ENCODE peak calls at places on chromosomes 6 and 20, in seven cellular contexts. R is omental fat pad; A is ACHN; F is myocyte; L is mucosa of descending colon; Y is stimulated activated CD4-positive, alpha-beta T cell treated with anti-CD3 and anti-CD28 coated beads, Interleukin-1b, Interleukin-23, amount 100 ng/mL, for 4 hours; O is H54. X is an unnamed sample.

GRCh38 chr6:9461161-9461560 is 953.7 kb downstream of the TFAP2A start:
- DNase-seq in R (no peak), A (no peak), F (no peak), L (no peak), Y (no peak), O (no peak), X (no peak)

GRCh38 chr20:58081842-58082241 is 146.6 kb downstream of the ANKRD60 start:
- DNase-seq in R (no peak), A (no peak), F (peak; percentile 72), L (no peak), Y (no peak), O (peak; percentile 43), X (no peak)

GRCh38 chr20:36676701-36677421 is 30.9 kb upstream of the SLA2 start:
- DNase-seq in R (no peak), A (peak; percentile 2), F (no peak), L (no peak), Y (no peak), O (no peak), X (no peak)

GRCh38 chr6:10521104-10521808 is at the start of gene GCNT2:
- DNase-seq in R (no peak), A (peak; percentile 75), F (no peak), L (no peak), Y (no peak), O (no peak), X (no peak)

GRCh38 chr6:27575594-27576361 is 102.9 kb upstream of the ZNF184 start:
- DNase-seq in R (no peak), A (no peak), F (no peak), L (no peak), Y (no peak), O (no peak), X (no peak)

GRCh38 chr6:18990313-18990978 is 603.3 kb downstream of the RNF144B start:
- DNase-seq in R (peak; percentile 24), A (peak; percentile 52), F (peak; percentile 39), L (peak; percentile 79), Y (peak; percentile 5), O (peak; percentile 15), X (peak; percentile 7)

GRCh38 chr6:108115598-108116058 is 41.1 kb upstream of the OSTM1 start:
- DNase-seq in R (no peak), A (peak; percentile 71), F (peak; percentile 34), L (peak; percentile 69), Y (no peak), O (no peak), X (no peak)

GRCh38 chr6:90294989-90295853 is 1.4 kb downstream of the BACH2 start:
- DNase-seq in R (no peak), A (peak; percentile 10), F (no peak), L (peak; percentile 31), Y (peak; percentile 70), O (no peak), X (peak; percentile 72)

GRCh38 chr6:27617700-27618689 is 145.1 kb upstream of the ZNF184 start:
- DNase-seq in R (no peak), A (peak; percentile 76), F (peak; percentile 57), L (no peak), Y (no peak), O (no peak), X (no peak)

GRCh38 chr20:32961956-32962517 is 42.2 kb downstream of the SUN5 start:
- DNase-seq in R (no peak), A (no peak), F (no peak), L (no peak), Y (no peak), O (no peak), X (no peak)

GRCh38 chr20:17320456-17320855 is 93.6 kb downstream of the PCSK2 start:
- DNase-seq in R (no peak), A (no peak), F (no peak), L (no peak), Y (no peak), O (no peak), X (no peak)

GRCh38 chr20:57988828-57989227 is 239.6 kb downstream of the ANKRD60 start:
- DNase-seq in R (no peak), A (no peak), F (no peak), L (no peak), Y (no peak), O (no peak), X (no peak)

GRCh38 chr6:156336096-156336495 is 441.1 kb upstream of the ARID1B start:
- DNase-seq in R (no peak), A (no peak), F (no peak), L (no peak), Y (no peak), O (no peak), X (no peak)

GRCh38 chr6:39731565-39731964 is 6.4 kb upstream of the KIF6 start:
- DNase-seq in R (no peak), A (peak; percentile 8), F (no peak), L (no peak), Y (no peak), O (no peak), X (no peak)

GRCh38 chr20:53884859-53885654 is 185.3 kb downstream of the BCAS1 start:
- DNase-seq in R (no peak), A (no peak), F (no peak), L (no peak), Y (peak; percentile 36), O (no peak), X (no peak)

GRCh38 chr6:41963371-41963770 is 21.8 kb upstream of the CCND3 start:
- DNase-seq in R (no peak), A (no peak), F (no peak), L (no peak), Y (no peak), O (no peak), X (no peak)

GRCh38 chr6:6788394-6789020 is 200.0 kb downstream of the LY86 start:
- DNase-seq in R (no peak), A (peak; percentile 12), F (no peak), L (peak; percentile 66), Y (no peak), O (no peak), X (no peak)

GRCh38 chr20:25009218-25010145 is 16.9 kb upstream of the APMAP start:
- DNase-seq in R (no peak), A (no peak), F (peak; percentile 72), L (no peak), Y (no peak), O (no peak), X (no peak)

GRCh38 chr20:44981736-44982406 is 15.6 kb downstream of the STK4 start:
- DNase-seq in R (no peak), A (no peak), F (no peak), L (no peak), Y (no peak), O (no peak), X (no peak)

GRCh38 chr6:157533397-157533814 is 152.4 kb downstream of the ZDHHC14 start:
- DNase-seq in R (no peak), A (no peak), F (no peak), L (no peak), Y (no peak), O (no peak), X (no peak)

GRCh38 chr6:68233623-68234022 is 401.5 kb upstream of the ADGRB3 start:
- DNase-seq in R (no peak), A (no peak), F (no peak), L (no peak), Y (no peak), O (peak; percentile 6), X (no peak)

GRCh38 chr20:40144581-40144980 is 544.5 kb downstream of the MAFB start:
- DNase-seq in R (no peak), A (no peak), F (no peak), L (no peak), Y (no peak), O (no peak), X (no peak)

GRCh38 chr6:29953706-29954105 is 11.4 kb downstream of the HLA-A start:
- DNase-seq in R (no peak), A (no peak), F (peak; percentile 55), L (no peak), Y (no peak), O (no peak), X (no peak)

GRCh38 chr6:109800771-109801170 is 109.7 kb downstream of the FIG4 start:
- DNase-seq in R (no peak), A (no peak), F (no peak), L (no peak), Y (no peak), O (no peak), X (no peak)

GRCh38 chr20:44028341-44028715 is 113.7 kb downstream of the TOX2 start:
- DNase-seq in R (no peak), A (no peak), F (no peak), L (no peak), Y (no peak), O (no peak), X (no peak)

GRCh38 chr6:99432877-99433276 is 7.8 kb upstream of the PNISR start:
- DNase-seq in R (no peak), A (peak; percentile 70), F (no peak), L (no peak), Y (no peak), O (no peak), X (no peak)

GRCh38 chr6:133501675-133502275 is 260.6 kb downstream of the EYA4 start:
- DNase-seq in R (no peak), A (no peak), F (peak; percentile 30), L (no peak), Y (no peak), O (no peak), X (no peak)

GRCh38 chr20:49916146-49917002 is 1.0 kb upstream of the SPATA2 start:
- DNase-seq in R (no peak), A (peak; percentile 54), F (no peak), L (peak; percentile 78), Y (no peak), O (peak; percentile 60), X (no peak)

X was measured in substantia nigra.